ENCODE peak calls at places on chromosome 17, in six cellular contexts. One of them, this sample, is unnamed.

GRCh38 chr17:77110006-77110374 is 30.8 kb upstream of the SEC14L1 start:
- DNase-seq in Panc1: no peak
- DNase-seq in breast epithelium: no peak
- DNase-seq in adrenal gland: no peak
- DNase-seq in tibial nerve: no peak
- DNase-seq in RWPE1: no peak
- DNase-seq in this sample: no peak

GRCh38 chr17:64984181-64984580 is 64.9 kb upstream of the LRRC37A3 start:
- DNase-seq in Panc1: no peak
- DNase-seq in breast epithelium: no peak
- DNase-seq in adrenal gland: no peak
- DNase-seq in tibial nerve: no peak
- DNase-seq in RWPE1: no peak
- DNase-seq in this sample: no peak

GRCh38 chr17:27461192-27461859 is 5.1 kb downstream of the KSR1 start:
- DNase-seq in Panc1: no peak
- DNase-seq in breast epithelium: no peak
- DNase-seq in adrenal gland: no peak
- DNase-seq in tibial nerve: no peak
- DNase-seq in RWPE1: no peak
- DNase-seq in this sample: no peak

GRCh38 chr17:72726936-72727335 is 365.6 kb downstream of the SLC39A11 start:
- DNase-seq in Panc1: no peak
- DNase-seq in breast epithelium: no peak
- DNase-seq in adrenal gland: no peak
- DNase-seq in tibial nerve: no peak
- DNase-seq in RWPE1: no peak
- DNase-seq in this sample: no peak

GRCh38 chr17:6427284-6427781 is 7.6 kb downstream of the AIPL1 start:
- DNase-seq in Panc1: no peak
- DNase-seq in breast epithelium: no peak
- DNase-seq in adrenal gland: no peak
- DNase-seq in tibial nerve: no peak
- DNase-seq in RWPE1: no peak
- DNase-seq in this sample: no peak

GRCh38 chr17:79654960-79655382 is 44.1 kb upstream of the RBFOX3 start:
- DNase-seq in Panc1: no peak
- DNase-seq in breast epithelium: peak
- DNase-seq in adrenal gland: peak
- DNase-seq in tibial nerve: no peak
- DNase-seq in RWPE1: no peak
- DNase-seq in this sample: no peak

GRCh38 chr17:600576-601301 is 113.9 kb downstream of the VPS53 start:
- DNase-seq in Panc1: no peak
- DNase-seq in breast epithelium: no peak
- DNase-seq in adrenal gland: peak
- DNase-seq in tibial nerve: no peak
- DNase-seq in RWPE1: no peak
- DNase-seq in this sample: no peak

GRCh38 chr17:78739331-78739853 is 42.7 kb downstream of the CYTH1 start:
- DNase-seq in Panc1: no peak
- DNase-seq in breast epithelium: no peak
- DNase-seq in adrenal gland: no peak
- DNase-seq in tibial nerve: no peak
- DNase-seq in RWPE1: no peak
- DNase-seq in this sample: no peak

GRCh38 chr17:66619196-66619595 is 215.7 kb upstream of the CACNG5 start:
- DNase-seq in Panc1: no peak
- DNase-seq in breast epithelium: no peak
- DNase-seq in adrenal gland: no peak
- DNase-seq in tibial nerve: no peak
- DNase-seq in RWPE1: no peak
- DNase-seq in this sample: no peak

GRCh38 chr17:19647697-19648474 is 665 bp upstream of the ALDH3A2 start:
- DNase-seq in Panc1: no peak
- DNase-seq in breast epithelium: peak
- DNase-seq in adrenal gland: peak
- DNase-seq in tibial nerve: peak
- DNase-seq in RWPE1: peak
- DNase-seq in this sample: peak

GRCh38 chr17:47945529-47946508 is 4.4 kb downstream of the PNPO start:
- DNase-seq in Panc1: no peak
- DNase-seq in breast epithelium: no peak
- DNase-seq in adrenal gland: no peak
- DNase-seq in tibial nerve: no peak
- DNase-seq in RWPE1: no peak
- DNase-seq in this sample: no peak

GRCh38 chr17:60939318-60939717 is 261.7 kb downstream of the BCAS3 start:
- DNase-seq in Panc1: no peak
- DNase-seq in breast epithelium: no peak
- DNase-seq in adrenal gland: no peak
- DNase-seq in tibial nerve: no peak
- DNase-seq in RWPE1: no peak
- DNase-seq in this sample: no peak
- H3K27ac ChIP-seq in Panc1: no peak
- H3K27ac ChIP-seq in breast epithelium: no peak
- H3K27ac ChIP-seq in adrenal gland: no peak
- H3K27ac ChIP-seq in tibial nerve: no peak
- H3K27ac ChIP-seq in RWPE1: no peak
- H3K27ac ChIP-seq in this sample: no peak

DNA sequence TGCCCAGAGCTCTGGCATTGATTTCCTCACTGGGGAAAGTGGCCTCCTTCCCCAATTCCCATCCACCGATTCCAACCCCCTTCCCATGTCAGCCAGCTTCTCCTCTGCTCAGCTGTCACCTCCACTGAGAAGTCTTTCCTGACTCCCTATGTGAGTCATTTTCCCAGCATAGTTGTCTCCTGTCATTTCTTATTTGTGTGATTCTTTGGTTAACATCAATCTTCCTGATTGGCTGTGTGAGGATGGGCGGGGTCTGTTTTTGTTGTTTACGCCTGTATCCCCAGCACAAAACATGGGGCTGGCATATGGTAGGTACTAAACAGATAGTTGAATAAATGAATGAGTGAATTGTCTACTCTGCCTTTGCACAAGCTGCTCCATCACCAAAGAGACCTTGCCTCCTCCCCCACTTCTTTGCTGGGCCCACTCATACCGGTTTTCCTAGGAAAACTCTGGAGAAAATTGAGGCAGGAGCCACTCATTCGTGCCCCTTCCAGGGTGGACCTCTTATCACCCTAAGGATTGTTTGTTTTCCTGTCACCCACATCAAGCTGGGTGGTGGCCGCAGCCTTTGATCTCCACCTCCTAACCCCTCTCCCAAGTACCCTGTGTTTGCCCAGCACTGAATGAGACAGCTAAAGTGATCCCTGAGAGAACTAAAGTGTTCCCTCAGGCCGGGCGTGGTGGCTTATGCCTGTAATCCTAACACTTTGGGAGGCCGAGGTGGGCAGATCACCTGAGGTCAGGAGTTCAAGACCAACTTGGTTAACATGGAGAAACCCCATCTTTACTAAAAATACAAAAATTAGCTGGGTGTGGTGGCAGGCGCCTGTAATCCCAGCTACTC is 1.2 kb upstream of the GRB7 start:
- DNase-seq in Panc1: no peak
- DNase-seq in breast epithelium: no peak
- DNase-seq in adrenal gland: no peak
- DNase-seq in tibial nerve: no peak
- DNase-seq in RWPE1: peak
- DNase-seq in this sample: no peak
- H3K27ac ChIP-seq in Panc1: no peak
- H3K27ac ChIP-seq in breast epithelium: peak
- H3K27ac ChIP-seq in adrenal gland: no peak
- H3K27ac ChIP-seq in tibial nerve: no peak
- H3K27ac ChIP-seq in RWPE1: peak
- H3K27ac ChIP-seq in this sample: no peak

GRCh38 chr17:34990921-34991365 is 10.6 kb downstream of the LIG3 start:
- DNase-seq in Panc1: no peak
- DNase-seq in breast epithelium: no peak
- DNase-seq in adrenal gland: no peak
- DNase-seq in tibial nerve: no peak
- DNase-seq in RWPE1: no peak
- DNase-seq in this sample: no peak

GRCh38 chr17:34993031-34993430 is 12.7 kb downstream of the LIG3 start:
- DNase-seq in Panc1: no peak
- DNase-seq in breast epithelium: no peak
- DNase-seq in adrenal gland: no peak
- DNase-seq in tibial nerve: no peak
- DNase-seq in RWPE1: no peak
- DNase-seq in this sample: no peak

GRCh38 chr17:34988644-34989043 is 8.3 kb downstream of the LIG3 start:
- DNase-seq in Panc1: no peak
- DNase-seq in breast epithelium: no peak
- DNase-seq in adrenal gland: no peak
- DNase-seq in tibial nerve: no peak
- DNase-seq in RWPE1: no peak
- DNase-seq in this sample: no peak

GRCh38 chr17:34989473-34989872 is 9.2 kb downstream of the LIG3 start:
- DNase-seq in Panc1: no peak
- DNase-seq in breast epithelium: no peak
- DNase-seq in adrenal gland: no peak
- DNase-seq in tibial nerve: no peak
- DNase-seq in RWPE1: no peak
- DNase-seq in this sample: no peak

GRCh38 chr17:34991606-34992005 is 11.3 kb downstream of the LIG3 start:
- DNase-seq in Panc1: no peak
- DNase-seq in breast epithelium: no peak
- DNase-seq in adrenal gland: no peak
- DNase-seq in tibial nerve: no peak
- DNase-seq in RWPE1: no peak
- DNase-seq in this sample: no peak
- H3K27ac ChIP-seq in Panc1: no peak
- H3K27ac ChIP-seq in breast epithelium: no peak
- H3K27ac ChIP-seq in adrenal gland: no peak
- H3K27ac ChIP-seq in tibial nerve: no peak
- H3K27ac ChIP-seq in RWPE1: no peak
- H3K27ac ChIP-seq in this sample: no peak

GRCh38 chr17:74769856-74770497 is 6.2 kb downstream of the NAT9 start:
- DNase-seq in Panc1: no peak
- DNase-seq in breast epithelium: no peak
- DNase-seq in adrenal gland: no peak
- DNase-seq in tibial nerve: no peak
- DNase-seq in RWPE1: no peak
- DNase-seq in this sample: no peak
- H3K27ac ChIP-seq in Panc1: no peak
- H3K27ac ChIP-seq in breast epithelium: peak
- H3K27ac ChIP-seq in adrenal gland: no peak
- H3K27ac ChIP-seq in tibial nerve: peak
- H3K27ac ChIP-seq in RWPE1: peak
- H3K27ac ChIP-seq in this sample: peak

GRCh38 chr17:40076595-40076994 is 13.8 kb downstream of the THRA start:
- DNase-seq in Panc1: no peak
- DNase-seq in breast epithelium: no peak
- DNase-seq in adrenal gland: no peak
- DNase-seq in tibial nerve: no peak
- DNase-seq in RWPE1: no peak
- DNase-seq in this sample: no peak
- H3K27ac ChIP-seq in Panc1: no peak
- H3K27ac ChIP-seq in breast epithelium: peak
- H3K27ac ChIP-seq in adrenal gland: no peak
- H3K27ac ChIP-seq in tibial nerve: peak
- H3K27ac ChIP-seq in RWPE1: peak
- H3K27ac ChIP-seq in this sample: peak

This sample was measured in substantia nigra.